ENCODE peak calls at places on chromosomes 7 and 10, in nine cellular contexts. W is PC-9, G is adrenal gland, T is K562, K is IMR-90, S is fibroblast of the aortic adventitia, V is endodermal cell, Y is heart left ventricle, D is mesothelial cell of epicardium. E is an unnamed sample.

GRCh38 chr7:94561841-94562514 is 52.4 kb downstream of the CASD1 start:
- DNase-seq in W (no peak), G (no peak), T (no peak), K (peak; percentile 62), S (peak; percentile 21), V (no peak), Y (no peak), D (no peak), E (no peak)

GRCh38 chr7:139541600-139542307 is 18.3 kb downstream of the CLEC2L start:
- DNase-seq in W (no peak), G (no peak), T (no peak), K (no peak), S (no peak), V (peak; percentile 78), Y (no peak), D (no peak), E (no peak)

GRCh38 chr7:70042533-70042932 is 444.3 kb downstream of the AUTS2 start:
- DNase-seq in W (no peak), G (peak; percentile 39), T (no peak), K (no peak), S (peak; percentile 47), V (no peak), Y (no peak), D (no peak), E (no peak)

GRCh38 chr10:10149899-10150298 is 867.8 kb upstream of the CELF2 start:
- DNase-seq in W (no peak), G (no peak), T (no peak), K (no peak), S (no peak), V (no peak), Y (no peak), D (no peak), E (no peak)

GRCh38 chr7:104857458-104858425 is 156.3 kb upstream of the KMT2E start:
- DNase-seq in W (no peak), G (no peak), T (no peak), K (no peak), S (no peak), V (no peak), Y (no peak), D (no peak), E (no peak)

GRCh38 chr10:69744971-69745370 is 56.7 kb upstream of the COL13A1 start:
- DNase-seq in W (no peak), G (no peak), T (no peak), K (no peak), S (no peak), V (no peak), Y (no peak), D (no peak), E (no peak)

GRCh38 chr10:133440633-133441285 is 13.0 kb upstream of the SCART1 start:
- DNase-seq in W (no peak), G (no peak), T (no peak), K (no peak), S (no peak), V (no peak), Y (no peak), D (no peak), E (no peak)

GRCh38 chr7:87318741-87319140 is 26.7 kb upstream of the CROT start:
- DNase-seq in W (no peak), G (no peak), T (no peak), K (no peak), S (no peak), V (peak; percentile 48), Y (no peak), D (no peak), E (no peak)

GRCh38 chr7:138083859-138084258 is 7.6 kb downstream of the AKR1D1 start:
- DNase-seq in W (no peak), G (no peak), T (no peak), K (no peak), S (no peak), V (no peak), Y (no peak), D (no peak), E (no peak)

GRCh38 chr7:107874605-107875446 is 16.2 kb upstream of the DLD start:
- DNase-seq in W (no peak), G (peak; percentile 54), T (peak; percentile 77), K (peak; percentile 67), S (peak; percentile 75), V (peak; percentile 65), Y (no peak), D (no peak), E (peak; percentile 35)

GRCh38 chr10:10722422-10722821 is 295.2 kb upstream of the CELF2 start:
- DNase-seq in W (no peak), G (no peak), T (no peak), K (no peak), S (peak; percentile 23), V (no peak), Y (no peak), D (no peak), E (no peak)

GRCh38 chr10:5565671-5566581 is 41.2 kb downstream of the CALML3 start:
- DNase-seq in W (no peak), G (no peak), T (no peak), K (peak; percentile 84), S (no peak), V (peak; percentile 36), Y (peak; percentile 26), D (no peak), E (no peak)

GRCh38 chr10:102400061-102400460 is 4.6 kb downstream of the NFKB2 start:
- DNase-seq in W (no peak), G (no peak), T (no peak), K (no peak), S (no peak), V (no peak), Y (no peak), D (no peak), E (no peak)

GRCh38 chr10:22927661-22928403 is at the start of gene ARMC3:
- DNase-seq in W (peak; percentile 52), G (no peak), T (peak; percentile 44), K (no peak), S (peak; percentile 7), V (peak; percentile 94), Y (peak; percentile 85), D (peak; percentile 63), E (peak; percentile 72)

GRCh38 chr10:14653271-14654161 is 121.2 kb downstream of the FAM107B start:
- DNase-seq in W (peak; percentile 96), G (peak; percentile 56), T (no peak), K (peak; percentile 74), S (peak; percentile 85), V (peak; percentile 77), Y (no peak), D (no peak), E (no peak)

GRCh38 chr7:100892364-100893317 is 3.0 kb downstream of the ACHE start:
- DNase-seq in W (no peak), G (no peak), T (no peak), K (no peak), S (no peak), V (no peak), Y (no peak), D (no peak), E (no peak)

GRCh38 chr7:100582041-100582579 is 3.8 kb downstream of the LRCH4 start:
- DNase-seq in W (no peak), G (no peak), T (no peak), K (no peak), S (no peak), V (peak; percentile 36), Y (peak; percentile 56), D (no peak), E (no peak)

DNA sequence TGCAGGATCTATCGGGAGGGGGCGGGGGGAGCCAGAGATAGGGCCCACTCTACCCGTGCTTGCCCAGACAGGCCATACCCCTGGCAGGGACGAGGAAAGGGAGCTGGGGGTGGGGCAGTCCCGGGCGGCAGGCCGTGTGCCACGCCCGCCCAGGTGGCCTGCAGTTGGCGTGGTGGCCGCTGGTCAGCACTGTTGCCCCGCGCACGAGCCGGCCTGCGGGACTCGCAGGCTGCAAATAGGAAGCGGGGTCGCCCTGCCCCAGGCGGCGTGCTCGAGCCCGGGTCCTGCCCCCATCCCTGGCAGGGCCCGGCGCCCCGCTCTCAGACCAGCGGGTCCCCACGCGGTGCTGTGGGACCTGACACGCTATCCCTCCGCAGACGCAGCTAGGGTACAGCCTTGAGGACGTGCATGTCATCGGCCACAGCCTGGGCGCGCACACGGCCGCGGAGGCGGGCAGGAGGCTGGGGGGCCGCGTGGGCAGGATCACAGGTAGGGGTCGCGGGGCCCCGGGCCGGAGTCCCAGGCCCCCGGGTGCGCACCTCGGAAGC is 6.7 kb downstream of the PNLIPRP2 start:
- DNase-seq in W (no peak), G (no peak), T (peak; percentile 22), K (no peak), S (no peak), V (peak; percentile 91), Y (no peak), D (no peak), E (peak; percentile 53)
- TF ChIP-seq CTCF in W (no peak), G (no peak), T (peak; percentile 34), K (peak; percentile 31), S (peak; percentile 30), V (peak; percentile 81), Y (peak; percentile 27), D (peak; percentile 51), E (peak; percentile 66)

GRCh38 chr10:95201736-95202135 is 7.7 kb downstream of the ACSM6 start:
- DNase-seq in W (peak; percentile 71), G (no peak), T (no peak), K (peak; percentile 59), S (peak; percentile 20), V (peak; percentile 48), Y (no peak), D (no peak), E (no peak)
- TF ChIP-seq CTCF in W (peak; percentile 58), G (no peak), T (peak; percentile 48), K (peak; percentile 70), S (peak; percentile 34), V (peak; percentile 23), Y (no peak), D (no peak), E (no peak)

GRCh38 chr10:127963136-127963535 is 56.2 kb downstream of the PTPRE start:
- DNase-seq in W (no peak), G (no peak), T (no peak), K (no peak), S (no peak), V (no peak), Y (no peak), D (no peak), E (no peak)
- TF ChIP-seq CTCF in W (no peak), G (no peak), T (no peak), K (no peak), S (no peak), V (no peak), Y (no peak), D (no peak), E (no peak)

DNA sequence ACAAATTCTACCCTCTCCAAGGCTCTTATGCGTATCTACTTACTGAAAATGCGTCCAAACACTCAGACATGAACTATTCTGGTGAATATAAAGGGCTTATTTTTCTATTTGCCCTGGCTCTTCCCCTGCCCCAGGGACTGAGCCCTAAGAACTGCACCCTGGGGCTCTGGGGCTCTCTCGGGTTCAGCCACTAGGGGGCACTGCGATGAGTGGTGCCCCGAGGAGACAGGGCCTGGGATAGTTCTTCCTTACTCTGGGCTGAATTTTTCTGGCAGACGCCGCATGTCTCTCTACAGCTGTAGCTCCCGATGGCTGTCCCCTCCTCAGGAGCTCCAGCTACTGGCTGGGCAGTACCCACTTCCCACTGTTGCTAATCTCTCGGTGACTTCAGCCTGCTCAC is 30.8 kb upstream of the GSDME start:
- DNase-seq in W (no peak), G (no peak), T (no peak), K (no peak), S (no peak), V (no peak), Y (no peak), D (no peak), E (no peak)
- TF ChIP-seq CTCF in W (peak; percentile 73), G (no peak), T (peak; percentile 18), K (no peak), S (peak; percentile 56), V (peak; percentile 66), Y (no peak), D (peak; percentile 47), E (peak; percentile 55)

E was measured in neural crest cell.